ENCODE peak calls at places on chromosomes 3 and 15, in four cellular contexts. F, A, N and V are unnamed samples. For H3K4me1, the result is how much of the 10 kb centered on the place peaks cover.

GRCh38 chr3:197398301-197398878 is 100.0 kb upstream of the DLG1 start:
- DNase-seq in F (no peak), A (no peak), N (no peak), V (no peak)

GRCh38 chr3:191234216-191234615 is 35.2 kb downstream of the OSTN start:
- DNase-seq in A (no peak), N (no peak), F (no peak), V (no peak)

GRCh38 chr15:55546718-55547117 is 38.7 kb upstream of the DNAAF4 start:
- DNase-seq in F (no peak), A (no peak), N (no peak), V (peak)

GRCh38 chr3:161559177-161559998 is 62.8 kb downstream of the OTOL1 start:
- DNase-seq in F (peak), A (no peak), N (no peak), V (peak)

GRCh38 chr3:43185256-43185655 is 79.4 kb upstream of the POMGNT2 start:
- DNase-seq in N (no peak), F (no peak), A (no peak), V (no peak)

GRCh38 chr3:65894126-65894525 is 144.6 kb downstream of the MAGI1 start:
- DNase-seq in F (no peak), N (no peak), A (no peak), V (no peak)

GRCh38 chr15:75067123-75067854 is 43.9 kb downstream of the PPCDC start:
- DNase-seq in A (no peak), F (no peak), N (peak), V (no peak)

GRCh38 chr3:16151109-16151508 is 23.4 kb upstream of the GALNT15 start:
- DNase-seq in F (no peak), A (peak), N (no peak), V (no peak)

GRCh38 chr3:153291052-153291689 is 129.1 kb downstream of the RAP2B start:
- DNase-seq in A (no peak), F (peak), N (no peak), V (peak)

GRCh38 chr3:55616803-55617202 is 129.7 kb upstream of the WNT5A start:
- DNase-seq in N (no peak), F (peak), A (no peak), V (no peak)

GRCh38 chr3:25043181-25043580 is 384.9 kb upstream of the RARB start:
- DNase-seq in N (no peak), A (no peak), F (no peak), V (no peak)

GRCh38 chr15:75578948-75579908 is at the start of gene PTPN9:
- DNase-seq in N (no peak), A (peak), F (peak), V (no peak)

GRCh38 chr3:165749817-165750216 is 87.4 kb downstream of the BCHE start:
- DNase-seq in F (no peak), N (no peak), A (no peak), V (peak)

GRCh38 chr3:54964081-54964480 is 36.2 kb upstream of the LRTM1 start:
- DNase-seq in N (no peak), A (no peak), F (no peak), V (no peak)

GRCh38 chr15:57385923-57386390 is 9.7 kb downstream of the CGNL1 start:
- DNase-seq in F (peak), N (no peak), A (no peak), V (no peak)

GRCh38 chr3:194577985-194578905 is 55.0 kb downstream of the TMEM44 start:
- DNase-seq in N (peak), F (no peak), A (no peak), V (no peak)

GRCh38 chr3:149971403-149972075 is 844 bp upstream of the PFN2 start:
- DNase-seq in N (peak), F (peak), A (peak), V (peak)

GRCh38 chr15:55586808-55587207 is 1.3 kb downstream of the PYGO1 start:
- DNase-seq in A (no peak), N (no peak), F (no peak), V (no peak)

GRCh38 chr3:69425249-69425648 is 39.4 kb upstream of the FRMD4B start:
- DNase-seq in N (no peak), F (peak), A (peak), V (no peak)

GRCh38 chr3:45067486-45067885 is 41.4 kb downstream of the CLEC3B start:
- DNase-seq in A (no peak), N (no peak), F (no peak), V (no peak)

GRCh38 chr3:64496786-64497560 is 190.8 kb downstream of the ADAMTS9 start:
- DNase-seq in F (no peak), A (no peak), N (no peak), V (no peak)

GRCh38 chr3:150605998-150606641 is 3.0 kb downstream of the SELENOT start:
- DNase-seq in A (no peak), F (no peak), N (no peak), V (no peak)

GRCh38 chr3:160793853-160794252 is 37.8 kb downstream of the PPM1L start:
- DNase-seq in N (no peak), A (no peak), F (no peak), V (no peak)

GRCh38 chr3:107956991-107957467 is 133.8 kb downstream of the CD47 start:
- DNase-seq in F (no peak), N (no peak), A (peak), V (no peak)

DNA sequence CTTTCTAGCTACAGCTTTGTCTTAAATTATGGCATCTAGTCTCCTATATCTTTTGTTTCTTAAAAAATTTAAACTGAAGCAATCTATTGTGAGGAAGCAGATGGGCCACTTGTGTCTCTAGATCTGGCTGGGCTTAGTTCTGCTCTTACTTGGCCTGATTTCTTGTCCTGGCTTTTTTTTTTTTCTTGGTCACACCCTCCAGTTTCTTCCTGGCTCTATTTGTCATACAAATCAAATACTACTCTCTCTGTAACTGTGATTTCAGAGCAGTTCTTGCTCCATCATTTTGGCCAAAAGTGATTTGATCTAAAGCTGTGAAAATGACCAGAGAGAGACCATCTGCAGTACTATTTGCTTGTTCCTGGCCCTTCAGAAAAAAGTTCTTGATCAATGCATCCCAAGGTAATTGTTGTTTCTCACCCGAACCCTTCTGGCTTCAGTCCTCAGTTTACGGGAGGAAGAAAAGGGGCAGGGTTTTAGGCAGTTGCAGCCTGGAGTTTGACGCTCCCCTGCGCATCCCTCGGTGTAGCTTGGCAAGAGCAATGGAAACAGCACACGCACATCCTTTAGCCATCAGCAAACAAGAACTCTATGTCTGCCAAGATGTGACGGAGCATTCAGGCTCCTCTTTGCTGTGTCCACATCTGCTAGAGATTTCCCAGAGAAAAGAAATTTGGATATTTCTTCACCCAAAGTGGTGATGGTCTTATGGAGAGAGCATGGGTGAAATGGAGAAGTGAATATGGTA is 31.6 kb downstream of the CHST2 start:
- DNase-seq in A (no peak), N (no peak), F (no peak), V (no peak)
- H3K4me1 ChIP-seq in A (under half), N (under half), F (under half), V (under half)

GRCh38 chr3:40768536-40768935 is 243.8 kb downstream of the ZNF621 start:
- DNase-seq in A (no peak), F (no peak), N (no peak), V (peak)

GRCh38 chr3:40771112-40771511 is 246.4 kb downstream of the ZNF621 start:
- DNase-seq in F (no peak), A (no peak), N (no peak), V (no peak)

GRCh38 chr3:40766396-40766795 is 241.6 kb downstream of the ZNF621 start:
- DNase-seq in F (no peak), N (no peak), A (no peak), V (no peak)

GRCh38 chr3:40765884-40766283 is 241.1 kb downstream of the ZNF621 start:
- DNase-seq in A (no peak), N (no peak), F (no peak), V (no peak)

DNA sequence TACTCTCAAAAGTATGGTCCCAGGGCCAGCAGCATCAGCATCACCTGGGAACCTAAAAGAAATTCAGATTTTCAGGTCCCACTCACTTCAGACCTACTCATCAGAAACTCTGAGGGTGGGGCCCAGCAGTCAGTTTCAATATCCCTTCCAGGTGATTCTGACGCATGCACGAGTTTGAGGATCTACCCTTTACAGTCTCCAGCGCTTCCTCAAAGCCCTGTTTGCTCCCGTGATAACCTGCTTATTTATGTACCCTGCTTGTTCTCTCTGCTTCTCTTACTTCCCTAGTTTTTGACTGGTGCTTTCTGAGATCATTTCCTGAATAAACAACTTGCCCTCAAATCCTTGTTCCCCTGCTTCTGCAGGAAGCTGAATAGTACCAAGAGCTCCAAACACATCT is 245.3 kb downstream of the ZNF621 start:
- DNase-seq in N (no peak), A (peak), F (no peak), V (no peak)
- H3K27ac ChIP-seq in N (no peak), A (peak), F (no peak), V (no peak)

GRCh38 chr15:84759018-84759417 is 10.6 kb downstream of the ZNF592 start:
- DNase-seq in N (no peak), F (no peak), A (no peak), V (no peak)
- H3K4me1 ChIP-seq in N (under half), F (under half), A (under half), V (under half)

DNA sequence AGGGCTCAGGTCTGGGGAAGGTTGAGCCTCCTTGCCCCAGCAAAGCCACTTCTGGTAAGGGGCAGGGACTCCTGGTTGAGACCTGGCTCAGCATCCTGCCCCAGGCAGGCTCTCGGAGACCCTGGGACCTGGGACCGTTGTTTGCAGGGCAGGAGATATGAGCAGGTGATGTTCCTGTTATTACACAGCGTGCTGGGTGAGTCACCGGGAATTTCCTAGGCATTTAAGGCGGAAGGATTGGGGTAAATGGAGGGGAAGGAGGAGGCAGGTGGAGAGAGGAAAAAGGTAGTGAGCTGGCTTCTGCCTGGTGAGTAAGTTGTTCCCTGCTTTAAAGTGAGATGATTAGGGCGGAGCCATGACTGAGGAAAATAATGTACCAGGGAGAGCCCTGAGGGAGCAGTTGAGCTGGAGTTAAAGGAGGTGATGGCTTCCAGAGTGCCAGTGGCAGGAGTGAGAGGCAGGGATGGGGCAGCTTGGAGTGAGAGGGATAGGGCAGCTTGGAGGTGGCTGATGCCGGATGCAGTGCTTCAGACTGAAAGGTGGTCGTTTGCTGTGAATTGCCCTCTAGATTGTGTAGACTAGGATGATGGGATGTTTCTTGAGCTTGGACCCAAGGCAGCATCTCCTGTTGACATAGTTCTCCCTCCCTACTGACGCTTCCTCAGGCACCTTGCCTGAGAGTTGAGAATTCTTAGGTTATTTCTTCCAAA is 79.4 kb downstream of the AAGAB start:
- DNase-seq in N (peak), A (peak), F (peak), V (peak)
- H3K27ac ChIP-seq in N (peak), A (peak), F (no peak), V (peak)

GRCh38 chr3:12653772-12654171 is 10.1 kb downstream of the RAF1 start:
- DNase-seq in A (no peak), N (no peak), F (no peak), V (no peak)
- H3K4me1 ChIP-seq in A (under half), N (under half), F (under half), V (under half)

DNA sequence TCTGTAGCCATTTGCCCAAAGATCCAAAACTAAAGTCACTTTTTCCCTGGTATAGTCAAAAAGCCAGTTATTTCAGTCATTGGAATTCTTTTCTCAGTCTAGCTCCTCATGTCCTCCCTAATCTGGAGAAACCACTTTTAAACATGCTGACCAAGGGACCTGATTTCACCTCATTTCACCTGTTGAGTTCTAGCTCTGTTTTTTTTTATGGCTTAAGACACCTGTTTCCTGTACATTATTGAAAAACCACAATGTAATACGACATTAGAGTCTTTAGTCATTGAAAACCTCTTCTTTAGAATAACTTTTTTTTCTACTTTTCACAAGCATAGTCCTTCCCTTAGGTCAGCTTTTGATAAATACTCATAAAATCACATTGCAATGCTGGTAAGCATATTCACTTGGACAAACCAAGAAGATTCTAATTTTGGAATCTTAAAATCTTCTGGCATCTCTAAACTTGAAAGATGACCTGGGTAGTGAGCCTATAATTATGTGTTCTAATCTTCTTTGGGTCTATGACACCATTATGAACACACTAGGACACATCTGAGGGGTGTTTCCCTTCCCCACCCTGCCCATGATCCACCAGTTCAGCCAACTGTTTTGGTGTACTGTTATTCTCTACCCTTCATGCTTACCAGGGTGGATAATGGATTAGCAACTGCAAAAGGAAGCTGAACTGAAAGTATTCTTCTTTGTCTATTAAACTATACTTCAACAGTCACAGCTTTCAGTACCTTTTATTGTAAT is 103.5 kb upstream of the FXR1 start:
- DNase-seq in F (no peak), A (no peak), N (no peak), V (no peak)
- H3K27ac ChIP-seq in F (no peak), A (no peak), N (no peak), V (no peak)

DNA sequence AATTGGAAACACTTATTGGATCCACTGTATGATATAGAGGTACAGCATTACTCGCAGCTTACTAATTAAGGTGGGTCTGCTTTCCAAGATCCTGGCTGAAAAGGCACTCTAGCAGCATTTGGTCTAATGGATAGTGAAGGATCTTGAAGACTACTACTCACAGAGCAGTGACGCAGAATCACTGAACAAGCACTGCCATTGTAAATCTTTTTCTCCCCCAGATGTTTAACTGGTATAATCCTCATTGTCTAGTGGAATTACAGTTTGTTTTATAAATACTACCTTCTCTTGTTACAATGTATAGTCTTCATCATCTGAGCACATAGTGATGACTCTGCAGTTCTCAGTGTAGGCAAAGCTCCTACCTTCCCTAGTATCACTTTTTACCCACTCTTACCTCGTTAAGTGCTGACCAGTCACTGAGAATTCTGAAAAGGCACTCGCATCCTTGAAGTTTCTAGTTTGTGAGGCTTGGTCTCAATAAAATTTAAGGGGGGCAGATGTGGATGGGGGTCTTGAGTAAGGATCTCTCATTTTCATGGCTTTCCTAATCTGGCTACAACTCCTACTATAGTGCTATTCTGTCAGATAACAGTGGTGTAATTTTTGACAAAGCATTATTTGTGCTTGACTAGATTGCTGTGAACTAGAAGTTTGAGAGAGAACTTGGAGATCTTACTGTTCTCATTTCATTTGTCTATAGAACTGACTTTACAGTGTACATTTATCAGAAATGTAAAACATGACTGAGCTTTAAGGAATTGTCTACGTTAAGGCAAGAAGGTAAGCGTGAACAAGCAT is 23.2 kb downstream of the MAPK6 start:
- DNase-seq in A (no peak), F (no peak), N (no peak), V (peak)
- H3K4me1 ChIP-seq in A (under half), F (under half), N (under half), V (under half)

DNA sequence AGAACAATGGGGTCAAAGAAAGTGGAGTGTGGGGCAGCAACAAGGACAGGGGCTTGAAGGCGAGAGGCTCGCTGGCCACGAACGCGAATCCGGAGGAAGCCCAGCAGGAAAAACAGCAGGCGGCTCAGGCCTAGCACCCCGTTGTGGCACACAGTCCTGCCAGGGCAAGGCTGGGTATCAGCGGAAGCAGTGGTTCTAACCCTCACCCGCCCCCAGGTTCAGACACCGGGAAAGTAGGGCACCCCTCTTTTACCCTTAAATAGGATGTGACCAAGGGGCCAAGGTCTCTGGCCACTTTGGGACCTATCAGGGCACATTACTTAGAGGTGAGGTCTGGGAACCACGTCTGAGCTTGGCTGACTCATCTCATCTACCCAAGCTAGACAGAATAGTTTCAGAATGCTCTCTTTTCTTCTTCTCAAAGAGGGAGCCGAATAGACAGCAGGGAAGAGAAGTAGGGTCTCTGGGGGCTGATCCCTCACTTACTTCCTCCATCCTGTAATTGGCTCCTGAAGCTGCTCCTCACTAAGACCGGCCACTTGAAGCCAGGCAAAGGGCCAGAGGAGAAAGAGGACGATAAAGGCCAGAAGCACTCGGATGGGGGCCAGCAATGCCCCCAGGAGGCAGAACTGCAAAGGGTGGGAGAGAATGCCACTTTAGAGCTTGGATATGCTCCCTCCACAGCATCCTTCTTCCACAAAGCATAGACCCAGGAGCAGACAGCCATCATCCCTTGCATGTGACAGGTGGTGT is 1.7 kb downstream of the LPCAT4 start:
- DNase-seq in A (no peak), N (no peak), F (no peak), V (no peak)
- H3K27ac ChIP-seq in A (peak), N (no peak), F (no peak), V (no peak)

GRCh38 chr15:82537351-82537908 is 2.8 kb downstream of the RPS17 start:
- DNase-seq in A (no peak), N (no peak), F (peak), V (no peak)
- H3K4me1 ChIP-seq in A (under half), N (under half), F (under half), V (under half)